ENCODE peak calls at places on chromosome 4, in seven cellular contexts. N is NCI-H345; E is endodermal cell; U is CD4-positive, alpha-beta T cell; R is NCI-H1436 treated with DMSO at 0.1 percent for 48 hours; C is foreskin keratinocyte; A is lower leg skin. B is an unnamed sample.

GRCh38 chr4:17336524-17336941 is 175.4 kb downstream of the QDPR start:
- DNase-seq in E (no peak), A (peak), U (peak), R (no peak), C (no peak), N (no peak), B (peak)

GRCh38 chr4:2036866-2037265 is 22.3 kb upstream of the NAT8L start:
- DNase-seq in E (no peak), N (no peak), C (no peak), R (no peak), U (no peak), A (no peak), B (no peak)

GRCh38 chr4:153326513-153326912 is 18.0 kb upstream of the MND1 start:
- DNase-seq in C (no peak), A (no peak), E (no peak), R (no peak), N (no peak), U (no peak), B (no peak)

GRCh38 chr4:6643141-6643847 is 2.8 kb downstream of the MRFAP1 start:
- DNase-seq in R (no peak), C (no peak), E (no peak), A (no peak), U (no peak), N (no peak), B (no peak)

GRCh38 chr4:175614880-175615279 is 197.2 kb downstream of the GPM6A start:
- DNase-seq in N (no peak), U (no peak), R (no peak), A (no peak), E (no peak), C (no peak), B (no peak)

GRCh38 chr4:22514001-22514400 is 1.9 kb downstream of the ADGRA3 start:
- DNase-seq in A (no peak), C (peak), R (no peak), E (no peak), N (no peak), U (no peak), B (no peak)

GRCh38 chr4:76641758-76642157 is 206.7 kb downstream of the SHROOM3 start:
- DNase-seq in E (no peak), C (no peak), A (no peak), R (no peak), U (no peak), N (peak), B (no peak)

GRCh38 chr4:7594013-7594412 is 159.3 kb upstream of the PSAPL1 start:
- DNase-seq in U (no peak), R (no peak), N (no peak), A (no peak), C (no peak), E (peak), B (no peak)

GRCh38 chr4:174521800-174522182 is 497 bp downstream of the HPGD start:
- DNase-seq in R (no peak), N (peak), U (no peak), E (peak), C (peak), A (peak), B (no peak)

GRCh38 chr4:76435689-76436176 is 704 bp downstream of the SHROOM3 start:
- DNase-seq in N (no peak), C (no peak), E (no peak), U (no peak), R (no peak), A (no peak), B (no peak)

GRCh38 chr4:186604124-186604627 is 48.8 kb upstream of the MTNR1A start:
- DNase-seq in R (no peak), U (no peak), N (peak), E (no peak), C (no peak), A (no peak), B (no peak)

B was measured in RWPE1.